ENCODE peak calls at places on chromosomes 11 and 22, in five cellular contexts. One of them, this sample, is unnamed.

GRCh38 chr11:83087035-83087434 is 15.3 kb upstream of the RAB30 start:
- DNase-seq in A549: no peak
- DNase-seq in OCI-LY7: peak; percentile 44
- DNase-seq in IMR-90: no peak
- DNase-seq in brain microvascular endothelial cell: no peak
- DNase-seq in this sample: no peak

GRCh38 chr11:85182437-85183109 is 444.6 kb downstream of the DLG2 start:
- DNase-seq in A549: peak; percentile 6
- DNase-seq in OCI-LY7: peak; percentile 49
- DNase-seq in IMR-90: peak; percentile 35
- DNase-seq in brain microvascular endothelial cell: peak; percentile 73
- DNase-seq in this sample: no peak

GRCh38 chr11:107078375-107078774 is 60.1 kb upstream of the GUCY1A2 start:
- DNase-seq in A549: no peak
- DNase-seq in OCI-LY7: no peak
- DNase-seq in IMR-90: no peak
- DNase-seq in brain microvascular endothelial cell: no peak
- DNase-seq in this sample: no peak

GRCh38 chr11:1352696-1353382 is 36.9 kb upstream of the BRSK2 start:
- DNase-seq in A549: no peak
- DNase-seq in OCI-LY7: no peak
- DNase-seq in IMR-90: no peak
- DNase-seq in brain microvascular endothelial cell: no peak
- DNase-seq in this sample: no peak

GRCh38 chr11:78656984-78657383 is 82.3 kb upstream of the NARS2 start:
- DNase-seq in A549: no peak
- DNase-seq in OCI-LY7: no peak
- DNase-seq in IMR-90: no peak
- DNase-seq in brain microvascular endothelial cell: no peak
- DNase-seq in this sample: no peak

GRCh38 chr22:35258144-35258988 is 1.1 kb downstream of the HMGXB4 start:
- DNase-seq in A549: peak; percentile 5
- DNase-seq in OCI-LY7: peak; percentile 47
- DNase-seq in IMR-90: peak; percentile 11
- DNase-seq in brain microvascular endothelial cell: no peak
- DNase-seq in this sample: no peak

GRCh38 chr11:11982975-11983374 is 25.5 kb downstream of the DKK3 start:
- DNase-seq in A549: no peak
- DNase-seq in OCI-LY7: no peak
- DNase-seq in IMR-90: peak; percentile 75
- DNase-seq in brain microvascular endothelial cell: no peak
- DNase-seq in this sample: peak; percentile 51

GRCh38 chr11:60175860-60176275 is 7.0 kb downstream of the MS4A6A start:
- DNase-seq in A549: no peak
- DNase-seq in OCI-LY7: no peak
- DNase-seq in IMR-90: no peak
- DNase-seq in brain microvascular endothelial cell: no peak
- DNase-seq in this sample: no peak

GRCh38 chr11:6251120-6251733 is 8.4 kb upstream of the CCKBR start:
- DNase-seq in A549: peak; percentile 82
- DNase-seq in OCI-LY7: peak; percentile 47
- DNase-seq in IMR-90: peak; percentile 75
- DNase-seq in brain microvascular endothelial cell: peak; percentile 80
- DNase-seq in this sample: peak; percentile 18

GRCh38 chr11:68569357-68569756 is 108.8 kb downstream of the PPP6R3 start:
- DNase-seq in A549: no peak
- DNase-seq in OCI-LY7: no peak
- DNase-seq in IMR-90: no peak
- DNase-seq in brain microvascular endothelial cell: no peak
- DNase-seq in this sample: no peak

GRCh38 chr11:57901278-57901677 is 122.4 kb upstream of the OR9Q1 start:
- DNase-seq in A549: no peak
- DNase-seq in OCI-LY7: no peak
- DNase-seq in IMR-90: no peak
- DNase-seq in brain microvascular endothelial cell: no peak
- DNase-seq in this sample: no peak

GRCh38 chr22:39080052-39080762 is 3.1 kb downstream of the APOBEC3G start:
- DNase-seq in A549: no peak
- DNase-seq in OCI-LY7: no peak
- DNase-seq in IMR-90: no peak
- DNase-seq in brain microvascular endothelial cell: no peak
- DNase-seq in this sample: no peak

GRCh38 chr11:134120143-134120850 is 51.4 kb downstream of the JAM3 start:
- DNase-seq in A549: no peak
- DNase-seq in OCI-LY7: no peak
- DNase-seq in IMR-90: peak; percentile 97
- DNase-seq in brain microvascular endothelial cell: peak; percentile 93
- DNase-seq in this sample: peak; percentile 73

GRCh38 chr11:73317373-73317772 is 9.3 kb downstream of the ARHGEF17 start:
- DNase-seq in A549: no peak
- DNase-seq in OCI-LY7: no peak
- DNase-seq in IMR-90: no peak
- DNase-seq in brain microvascular endothelial cell: no peak
- DNase-seq in this sample: no peak

GRCh38 chr22:36211237-36211881 is 9.8 kb upstream of the APOL4 start:
- DNase-seq in A549: no peak
- DNase-seq in OCI-LY7: no peak
- DNase-seq in IMR-90: peak; percentile 56
- DNase-seq in brain microvascular endothelial cell: peak; percentile 53
- DNase-seq in this sample: no peak

GRCh38 chr11:23123766-23124165 is 263.5 kb upstream of the CCDC179 start:
- DNase-seq in A549: no peak
- DNase-seq in OCI-LY7: no peak
- DNase-seq in IMR-90: peak; percentile 51
- DNase-seq in brain microvascular endothelial cell: peak; percentile 55
- DNase-seq in this sample: no peak

GRCh38 chr11:19929655-19930054 is 217.0 kb downstream of the NAV2 start:
- DNase-seq in A549: no peak
- DNase-seq in OCI-LY7: no peak
- DNase-seq in IMR-90: peak; percentile 63
- DNase-seq in brain microvascular endothelial cell: peak; percentile 43
- DNase-seq in this sample: no peak

GRCh38 chr11:124238512-124238911 is 2.4 kb upstream of the OR8G1 start:
- DNase-seq in A549: no peak
- DNase-seq in OCI-LY7: no peak
- DNase-seq in IMR-90: no peak
- DNase-seq in brain microvascular endothelial cell: no peak
- DNase-seq in this sample: no peak

GRCh38 chr11:116691779-116692178 is 81.0 kb downstream of the BUD13 start:
- DNase-seq in A549: peak; percentile 69
- DNase-seq in OCI-LY7: peak; percentile 49
- DNase-seq in IMR-90: peak; percentile 6
- DNase-seq in brain microvascular endothelial cell: peak; percentile 11
- DNase-seq in this sample: no peak

GRCh38 chr11:44972746-44973435 is 22.2 kb upstream of the TP53I11 start:
- DNase-seq in A549: no peak
- DNase-seq in OCI-LY7: no peak
- DNase-seq in IMR-90: no peak
- DNase-seq in brain microvascular endothelial cell: no peak
- DNase-seq in this sample: no peak

GRCh38 chr22:44442186-44442465 is 55.9 kb downstream of the RTL6 start:
- DNase-seq in A549: no peak
- DNase-seq in OCI-LY7: no peak
- DNase-seq in IMR-90: no peak
- DNase-seq in brain microvascular endothelial cell: no peak
- DNase-seq in this sample: no peak

GRCh38 chr11:72350752-72351151 is 83.6 kb downstream of the CLPB start:
- DNase-seq in A549: no peak
- DNase-seq in OCI-LY7: no peak
- DNase-seq in IMR-90: peak; percentile 24
- DNase-seq in brain microvascular endothelial cell: no peak
- DNase-seq in this sample: no peak

GRCh38 chr22:24601217-24602104 is 1.5 kb upstream of the GGT1 start:
- DNase-seq in A549: no peak
- DNase-seq in OCI-LY7: peak; percentile 23
- DNase-seq in IMR-90: no peak
- DNase-seq in brain microvascular endothelial cell: no peak
- DNase-seq in this sample: no peak

GRCh38 chr22:35480143-35480542 is 60.5 kb upstream of the RASD2 start:
- DNase-seq in A549: no peak
- DNase-seq in OCI-LY7: no peak
- DNase-seq in IMR-90: peak; percentile 16
- DNase-seq in brain microvascular endothelial cell: no peak
- DNase-seq in this sample: no peak

GRCh38 chr22:27985323-27986275 is 66.5 kb upstream of the PITPNB start:
- DNase-seq in A549: no peak
- DNase-seq in OCI-LY7: peak; percentile 77
- DNase-seq in IMR-90: no peak
- DNase-seq in brain microvascular endothelial cell: no peak
- DNase-seq in this sample: no peak

GRCh38 chr22:44319685-44320084 is 6.9 kb upstream of the SHISAL1 start:
- DNase-seq in A549: no peak
- DNase-seq in OCI-LY7: no peak
- DNase-seq in IMR-90: no peak
- DNase-seq in brain microvascular endothelial cell: no peak
- DNase-seq in this sample: no peak

GRCh38 chr11:128957204-128957482 is 14.5 kb upstream of the TP53AIP1 start:
- DNase-seq in A549: no peak
- DNase-seq in OCI-LY7: no peak
- DNase-seq in IMR-90: no peak
- DNase-seq in brain microvascular endothelial cell: no peak
- DNase-seq in this sample: no peak

GRCh38 chr11:32438883-32439487 is 3.6 kb upstream of the WT1 start:
- DNase-seq in A549: no peak
- DNase-seq in OCI-LY7: no peak
- DNase-seq in IMR-90: no peak
- DNase-seq in brain microvascular endothelial cell: no peak
- DNase-seq in this sample: no peak

GRCh38 chr11:13308704-13309103 is 31.1 kb downstream of the BMAL1 start:
- DNase-seq in A549: no peak
- DNase-seq in OCI-LY7: no peak
- DNase-seq in IMR-90: no peak
- DNase-seq in brain microvascular endothelial cell: no peak
- DNase-seq in this sample: no peak

GRCh38 chr11:36165638-36166389 is 123.4 kb downstream of the COMMD9 start:
- DNase-seq in A549: no peak
- DNase-seq in OCI-LY7: no peak
- DNase-seq in IMR-90: peak; percentile 24
- DNase-seq in brain microvascular endothelial cell: no peak
- DNase-seq in this sample: no peak

GRCh38 chr11:19777342-19778102 is 64.9 kb downstream of the NAV2 start:
- DNase-seq in A549: peak; percentile 68
- DNase-seq in OCI-LY7: no peak
- DNase-seq in IMR-90: peak; percentile 84
- DNase-seq in brain microvascular endothelial cell: peak; percentile 77
- DNase-seq in this sample: no peak

GRCh38 chr11:46693597-46694012 is 6.8 kb downstream of the ARHGAP1 start:
- DNase-seq in A549: no peak
- DNase-seq in OCI-LY7: no peak
- DNase-seq in IMR-90: peak; percentile 22
- DNase-seq in brain microvascular endothelial cell: no peak
- DNase-seq in this sample: no peak

GRCh38 chr11:108734956-108735559 is 70.2 kb downstream of the DDX10 start:
- DNase-seq in A549: no peak
- DNase-seq in OCI-LY7: peak; percentile 53
- DNase-seq in IMR-90: peak; percentile 19
- DNase-seq in brain microvascular endothelial cell: peak; percentile 28
- DNase-seq in this sample: no peak

GRCh38 chr11:118334746-118335145 is 7.8 kb downstream of the CD3D start:
- DNase-seq in A549: no peak
- DNase-seq in OCI-LY7: no peak
- DNase-seq in IMR-90: no peak
- DNase-seq in brain microvascular endothelial cell: no peak
- DNase-seq in this sample: no peak
- H3K4me3 ChIP-seq in A549: no peak overlapping the region
- H3K4me3 ChIP-seq in OCI-LY7: no peak overlapping the region
- H3K4me3 ChIP-seq in IMR-90: no peak overlapping the region
- H3K4me3 ChIP-seq in brain microvascular endothelial cell: no peak overlapping the region
- H3K4me3 ChIP-seq in this sample: no peak overlapping the region

GRCh38 chr22:37797874-37798500 is 9.7 kb upstream of the GCAT start:
- DNase-seq in A549: no peak
- DNase-seq in OCI-LY7: peak; percentile 43
- DNase-seq in IMR-90: no peak
- DNase-seq in brain microvascular endothelial cell: no peak
- DNase-seq in this sample: no peak
- TF ChIP-seq CTCF in A549: no peak
- TF ChIP-seq CTCF in OCI-LY7: no peak
- TF ChIP-seq CTCF in IMR-90: no peak
- TF ChIP-seq CTCF in brain microvascular endothelial cell: no peak
- TF ChIP-seq CTCF in this sample: no peak

DNA sequence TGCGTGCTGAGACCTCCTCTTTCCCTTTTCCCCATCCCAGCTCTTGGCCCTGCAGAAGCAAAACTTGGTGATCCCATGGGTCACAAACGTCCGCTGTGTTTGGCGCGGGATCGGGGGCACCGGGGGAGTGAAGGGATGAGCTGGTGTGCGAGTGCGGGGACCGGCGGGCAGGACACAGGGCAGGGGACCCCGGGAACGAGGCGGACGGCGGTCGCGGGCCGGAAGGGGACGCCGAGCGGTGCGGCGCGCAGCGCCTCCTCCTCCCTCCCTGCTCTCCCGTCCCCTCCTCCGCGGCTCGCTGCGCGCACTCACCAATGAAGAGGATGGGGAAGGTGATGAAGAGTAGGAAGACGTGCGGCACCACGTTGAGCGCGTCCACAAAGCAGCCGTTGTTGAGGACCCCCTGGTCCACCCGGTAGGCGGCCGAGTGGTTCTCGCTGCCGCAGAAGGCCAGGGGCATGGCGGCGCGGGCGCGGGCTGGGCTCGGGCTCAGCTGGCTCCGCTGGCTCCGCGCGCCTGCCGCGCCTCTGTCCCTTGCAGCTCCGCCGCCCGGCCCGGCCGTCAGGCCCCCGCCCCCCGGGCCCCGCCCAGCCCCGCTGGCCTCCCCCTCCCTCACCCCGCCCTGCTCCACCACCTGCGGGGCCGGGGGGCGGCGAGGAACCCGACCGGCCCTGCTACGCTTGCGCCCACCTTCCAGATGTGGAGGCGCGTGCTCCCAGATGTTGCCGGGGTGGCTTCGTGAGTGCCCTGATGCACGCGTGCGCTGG is at the start of gene ABCC8:
- DNase-seq in A549: no peak
- DNase-seq in OCI-LY7: no peak
- DNase-seq in IMR-90: no peak
- DNase-seq in brain microvascular endothelial cell: no peak
- DNase-seq in this sample: no peak
- H3K4me3 ChIP-seq in A549: peak within 1 kb of the TSS; percentile 67
- H3K4me3 ChIP-seq in OCI-LY7: no peak within 1 kb of the TSS
- H3K4me3 ChIP-seq in IMR-90: no peak within 1 kb of the TSS
- H3K4me3 ChIP-seq in brain microvascular endothelial cell: no peak within 1 kb of the TSS
- H3K4me3 ChIP-seq in this sample: no peak within 1 kb of the TSS

DNA sequence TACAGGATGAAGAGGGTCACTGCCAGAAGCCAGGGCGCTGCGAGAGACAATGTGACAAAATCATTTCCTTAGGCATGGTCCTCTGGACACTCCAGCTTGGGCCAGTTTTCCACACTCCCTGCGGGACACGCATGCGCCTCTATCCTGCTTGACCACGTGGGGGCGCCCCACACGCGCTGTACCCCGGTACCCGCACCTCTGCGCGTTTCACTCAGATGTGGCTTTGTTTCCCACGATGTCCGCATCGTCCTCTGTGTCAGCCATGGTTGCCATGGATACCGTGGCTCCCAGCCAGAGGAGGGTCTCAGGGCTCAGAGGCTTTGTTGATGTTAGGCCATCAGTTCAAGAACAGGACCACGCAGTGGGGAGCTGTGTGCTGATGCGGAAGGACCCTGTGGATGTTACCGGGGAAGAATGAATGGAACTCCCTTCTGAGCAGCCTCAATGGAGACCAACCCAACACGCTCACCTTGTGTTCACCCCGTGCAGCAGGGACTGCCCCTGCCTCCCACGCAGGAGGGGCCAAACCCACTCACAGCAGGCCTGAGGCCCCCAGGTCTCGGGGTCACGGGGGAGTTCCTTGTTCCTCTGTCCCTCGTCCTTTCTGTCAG is 101.1 kb upstream of the SLC22A12 start:
- DNase-seq in A549: peak; percentile 80
- DNase-seq in OCI-LY7: peak; percentile 41
- DNase-seq in IMR-90: peak; percentile 7
- DNase-seq in brain microvascular endothelial cell: peak; percentile 38
- DNase-seq in this sample: no peak
- TF ChIP-seq CTCF in A549: peak; percentile 79
- TF ChIP-seq CTCF in OCI-LY7: peak; percentile 84
- TF ChIP-seq CTCF in IMR-90: peak; percentile 53
- TF ChIP-seq CTCF in brain microvascular endothelial cell: peak; percentile 82
- TF ChIP-seq CTCF in this sample: peak; percentile 74

This sample was measured in BJ.